ENCODE peak calls at places on chromosomes 11 and 22, in five cellular contexts. O is GM12878, I is K562, B is HCT116, A is HepG2. X is an unnamed sample.

GRCh38 chr11:118622376-118623290 is 15.2 kb downstream of the PHLDB1 start:
- DNase-seq in O (no peak), I (no peak), B (peak), A (no peak), X (peak)

GRCh38 chr11:115550291-115551059 is 46.3 kb upstream of the CADM1 start:
- DNase-seq in O (no peak), I (no peak), B (no peak), A (no peak), X (no peak)

GRCh38 chr11:1761857-1762536 is 1.7 kb downstream of the CTSD start:
- DNase-seq in O (no peak), I (no peak), B (no peak), A (no peak), X (no peak)

GRCh38 chr11:123356539-123356938 is 73.5 kb upstream of the GRAMD1B start:
- DNase-seq in O (no peak), I (no peak), B (no peak), A (no peak), X (no peak)

GRCh38 chr11:121328213-121328966 is 35.8 kb downstream of the SC5D start:
- DNase-seq in O (no peak), I (no peak), B (no peak), A (no peak), X (no peak)

GRCh38 chr22:45136594-45136993 is 27.1 kb upstream of the NUP50 start:
- DNase-seq in O (no peak), I (no peak), B (no peak), A (no peak), X (no peak)

GRCh38 chr11:22192642-22193347 is at the start of gene ANO5:
- DNase-seq in O (no peak), I (peak), B (no peak), A (no peak), X (peak)

GRCh38 chr11:72758304-72758689 is 6.1 kb upstream of the ARAP1 start:
- DNase-seq in O (no peak), I (no peak), B (no peak), A (no peak), X (no peak)

GRCh38 chr11:36449566-36450390 is 60.3 kb downstream of the TRAF6 start:
- DNase-seq in O (no peak), I (no peak), B (no peak), A (no peak), X (no peak)

GRCh38 chr22:32574957-32575893 is 100.6 kb downstream of the FBXO7 start:
- DNase-seq in O (no peak), I (no peak), B (no peak), A (no peak), X (peak)

GRCh38 chr11:124644426-124645280 is 22.0 kb downstream of the TBRG1 start:
- DNase-seq in O (no peak), I (peak), B (peak), A (peak), X (peak)

GRCh38 chr11:69661413-69661715 is 13.8 kb downstream of the LTO1 start:
- DNase-seq in O (no peak), I (no peak), B (no peak), A (no peak), X (no peak)

GRCh38 chr11:103413266-103413888 is 304.2 kb downstream of the DYNC2H1 start:
- DNase-seq in O (no peak), I (no peak), B (no peak), A (no peak), X (no peak)

GRCh38 chr22:26751217-26751616 is 93.8 kb downstream of the MIAT start:
- DNase-seq in O (no peak), I (no peak), B (no peak), A (no peak), X (no peak)

GRCh38 chr11:29518389-29519174 is 498.2 kb downstream of the KCNA4 start:
- DNase-seq in O (no peak), I (no peak), B (no peak), A (no peak), X (no peak)

GRCh38 chr22:38941488-38941987 is 15.9 kb upstream of the APOBEC3A start:
- DNase-seq in O (peak), I (no peak), B (no peak), A (no peak), X (no peak)

GRCh38 chr11:94111660-94112059 is 17.0 kb upstream of the PANX1 start:
- DNase-seq in O (no peak), I (no peak), B (no peak), A (no peak), X (no peak)

GRCh38 chr11:86587559-86588193 is 84.7 kb downstream of the ME3 start:
- DNase-seq in O (no peak), I (no peak), B (no peak), A (no peak), X (no peak)

GRCh38 chr11:2709429-2709828 is 9.6 kb upstream of the KCNQ1OT1 start:
- DNase-seq in O (no peak), I (no peak), B (no peak), A (no peak), X (no peak)

GRCh38 chr11:95134491-95134890 is 44.8 kb downstream of the ENDOD1 start:
- DNase-seq in O (no peak), I (no peak), B (no peak), A (no peak), X (no peak)

GRCh38 chr11:8839957-8840945 is 70.7 kb upstream of the AKIP1 start:
- DNase-seq in O (no peak), I (no peak), B (no peak), A (peak), X (no peak)

GRCh38 chr11:20114588-20114987 is 45.7 kb downstream of the DBX1 start:
- DNase-seq in O (no peak), I (no peak), B (no peak), A (no peak), X (no peak)
- TF ChIP-seq ZBTB33 in O (no peak), I (no peak), B (no peak), A (no peak), X (no peak)

GRCh38 chr11:112082729-112083128 is 3.8 kb downstream of the TIMM8B start:
- DNase-seq in O (no peak), I (no peak), B (no peak), A (no peak), X (no peak)
- TF ChIP-seq YY1 in O (no peak), I (no peak), B (no peak), A (no peak), X (no peak)

GRCh38 chr11:79087957-79088318 is 352.9 kb downstream of the TENM4 start:
- DNase-seq in O (no peak), I (no peak), B (no peak), A (no peak), X (peak)

GRCh38 chr11:79092791-79093313 is 348.0 kb downstream of the TENM4 start:
- DNase-seq in O (no peak), I (no peak), B (peak), A (no peak), X (no peak)

GRCh38 chr11:79088967-79089366 is 351.9 kb downstream of the TENM4 start:
- DNase-seq in O (no peak), I (no peak), B (no peak), A (no peak), X (no peak)

GRCh38 chr11:79087238-79087956 is 353.4 kb downstream of the TENM4 start:
- DNase-seq in O (no peak), I (no peak), B (no peak), A (peak), X (peak)

GRCh38 chr11:79090191-79090590 is 350.6 kb downstream of the TENM4 start:
- DNase-seq in O (no peak), I (no peak), B (no peak), A (no peak), X (no peak)
- TF ChIP-seq ZBTB33 in O (no peak), I (no peak), B (no peak), A (no peak), X (no peak)

DNA sequence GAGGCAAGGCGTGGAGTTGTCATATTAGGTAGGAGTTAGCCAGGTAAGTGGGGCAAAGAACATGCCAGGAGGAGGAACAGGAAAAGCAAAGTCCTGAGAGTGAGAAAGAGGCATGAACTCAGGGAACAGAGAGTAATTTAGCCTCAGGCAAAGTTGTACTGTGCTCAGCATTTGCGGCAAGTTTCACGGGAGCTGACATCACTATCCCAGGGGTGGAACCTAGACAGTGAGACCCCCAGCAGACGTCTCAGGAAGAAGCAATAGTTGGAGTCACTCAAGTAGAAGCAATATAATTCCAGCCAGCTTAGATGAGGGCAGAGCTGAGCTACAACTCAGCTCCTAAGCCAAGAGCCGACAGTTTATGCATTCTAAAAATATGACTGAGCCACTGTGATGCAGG is 426.0 kb upstream of the ISX start:
- DNase-seq in O (no peak), I (no peak), B (no peak), A (no peak), X (no peak)
- TF ChIP-seq YY1 in O (no peak), I (no peak), B (no peak), A (no peak), X (no peak)

DNA sequence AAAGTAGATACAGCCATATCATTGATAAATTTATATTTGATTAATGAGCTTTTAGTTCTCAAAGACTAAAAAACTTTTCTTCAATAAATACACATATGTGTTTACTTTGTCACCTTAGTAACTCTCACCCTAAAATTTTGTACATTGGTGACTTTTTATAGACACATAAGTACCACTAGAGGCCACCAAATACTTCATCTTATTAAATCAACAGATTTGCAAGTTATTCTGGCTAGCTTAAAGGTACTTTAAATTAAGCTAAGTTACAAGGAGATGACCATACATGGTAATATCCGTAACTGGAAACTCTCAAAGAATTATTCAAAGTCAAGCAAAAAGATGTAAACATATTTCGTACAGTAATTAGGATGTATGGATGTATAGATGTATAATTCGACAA is 112.2 kb downstream of the SBF2 start:
- DNase-seq in O (no peak), I (no peak), B (peak), A (peak), X (peak)
- TF ChIP-seq ZBTB33 in O (no peak), I (no peak), B (no peak), A (no peak), X (no peak)

DNA sequence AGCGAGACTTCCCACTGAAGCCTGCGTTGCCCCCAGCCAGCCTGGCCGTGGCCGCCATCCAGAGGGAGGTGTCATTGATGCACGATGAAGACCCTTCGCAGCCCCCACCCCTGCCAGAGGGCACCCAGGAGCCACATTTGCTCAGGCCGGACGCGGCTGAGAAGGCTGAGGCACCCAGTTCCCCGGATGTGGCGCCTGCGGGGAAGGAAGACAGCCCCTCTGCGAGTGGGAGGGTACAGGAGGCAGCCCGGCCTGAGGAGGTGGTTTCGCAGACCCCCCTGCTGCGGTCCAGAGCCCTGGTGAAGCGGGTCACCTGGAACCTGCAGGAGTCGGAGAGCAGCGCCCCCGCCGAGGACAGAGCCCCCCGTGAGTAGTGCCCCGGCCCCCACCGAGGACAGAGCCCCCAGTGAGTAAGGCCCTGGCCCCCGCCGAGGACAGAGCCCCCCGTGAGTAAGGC is 6.4 kb downstream of the IRF7 start:
- DNase-seq in O (no peak), I (no peak), B (no peak), A (no peak), X (no peak)
- TF ChIP-seq YY1 in O (no peak), I (no peak), B (no peak), A (no peak), X (no peak)

X was measured in SK-N-SH.